ENCODE peak calls at places on chromosome 17, in nine cellular contexts. U, D, Q, V, H, P, L, I and M are unnamed samples.

GRCh38 chr17:31726980-31727427 is 132.0 kb downstream of the COPRS start:
- DNase-seq in U (no peak), D (no peak), Q (no peak), V (no peak), H (no peak), P (no peak), L (no peak), I (peak), M (no peak)

GRCh38 chr17:17666111-17666714 is 15.0 kb upstream of the RAI1 start:
- DNase-seq in U (no peak), D (no peak), Q (no peak), V (peak), H (no peak), P (no peak), L (no peak), I (peak), M (no peak)

GRCh38 chr17:37742114-37742761 is 2.6 kb downstream of the HNF1B start:
- DNase-seq in U (peak), D (peak), Q (no peak), V (peak), H (peak), P (no peak), L (peak), I (no peak), M (peak)

GRCh38 chr17:73513426-73513825 is 130.8 kb downstream of the SDK2 start:
- DNase-seq in U (no peak), D (no peak), Q (no peak), V (no peak), H (no peak), P (no peak), L (no peak), I (no peak), M (no peak)

GRCh38 chr17:27576429-27577123 is 54.4 kb upstream of the LGALS9 start:
- DNase-seq in U (no peak), D (no peak), Q (no peak), V (no peak), H (no peak), P (no peak), L (no peak), I (no peak), M (no peak)

GRCh38 chr17:58279736-58280479 is 827 bp downstream of the MPO start:
- DNase-seq in U (no peak), D (peak), Q (no peak), V (no peak), H (peak), P (no peak), L (no peak), I (no peak), M (no peak)

GRCh38 chr17:57324060-57324459 is 67.7 kb downstream of the MSI2 start:
- DNase-seq in U (no peak), D (no peak), Q (no peak), V (no peak), H (no peak), P (no peak), L (no peak), I (no peak), M (no peak)

GRCh38 chr17:20063665-20064648 is 54.8 kb downstream of the SPECC1 start:
- DNase-seq in U (peak), D (peak), Q (peak), V (no peak), H (no peak), P (peak), L (no peak), I (peak), M (no peak)

GRCh38 chr17:56679148-56679766 is 85.8 kb downstream of the NOG start:
- DNase-seq in U (peak), D (peak), Q (no peak), V (no peak), H (peak), P (no peak), L (no peak), I (peak), M (no peak)

GRCh38 chr17:9522074-9522473 is 53.5 kb downstream of the STX8 start:
- DNase-seq in U (peak), D (peak), Q (peak), V (peak), H (peak), P (no peak), L (no peak), I (peak), M (no peak)

GRCh38 chr17:65552214-65552613 is 9.2 kb downstream of the AXIN2 start:
- DNase-seq in U (no peak), D (no peak), Q (no peak), V (no peak), H (no peak), P (no peak), L (no peak), I (no peak), M (no peak)

GRCh38 chr17:31339906-31340661 is 18.7 kb upstream of the EVI2A start:
- DNase-seq in U (no peak), D (no peak), Q (no peak), V (no peak), H (no peak), P (no peak), L (no peak), I (peak), M (no peak)

GRCh38 chr17:32551186-32551955 is 64.6 kb downstream of the CDK5R1 start:
- DNase-seq in U (no peak), D (peak), Q (peak), V (peak), H (no peak), P (no peak), L (no peak), I (peak), M (no peak)

GRCh38 chr17:6677158-6677831 is 25.7 kb downstream of the C17orf100 start:
- DNase-seq in U (no peak), D (peak), Q (no peak), V (no peak), H (no peak), P (no peak), L (no peak), I (no peak), M (no peak)

GRCh38 chr17:50397111-50397918 is at the start of gene LRRC59:
- DNase-seq in U (peak), D (peak), Q (peak), V (peak), H (peak), P (peak), L (peak), I (peak), M (peak)

GRCh38 chr17:2709173-2709661 is 2.3 kb downstream of the CLUH start:
- DNase-seq in U (no peak), D (peak), Q (no peak), V (peak), H (no peak), P (no peak), L (no peak), I (peak), M (peak)

GRCh38 chr17:82912571-82913089 is 72.8 kb upstream of the ZNF750 start:
- DNase-seq in U (no peak), D (no peak), Q (no peak), V (no peak), H (no peak), P (peak), L (no peak), I (no peak), M (no peak)

GRCh38 chr17:63881935-63882601 is at the start of gene GH2:
- DNase-seq in U (peak), D (peak), Q (no peak), V (peak), H (peak), P (no peak), L (peak), I (peak), M (peak)

GRCh38 chr17:61117983-61118382 is 281.7 kb upstream of the TBX2 start:
- DNase-seq in U (no peak), D (no peak), Q (no peak), V (no peak), H (no peak), P (no peak), L (no peak), I (no peak), M (no peak)

GRCh38 chr17:14522795-14523387 is 222.0 kb downstream of the HS3ST3B1 start:
- DNase-seq in U (no peak), D (no peak), Q (no peak), V (no peak), H (no peak), P (no peak), L (no peak), I (no peak), M (no peak)

GRCh38 chr17:1985093-1985492 is 40.0 kb downstream of the RTN4RL1 start:
- DNase-seq in U (no peak), D (no peak), Q (no peak), V (no peak), H (no peak), P (no peak), L (no peak), I (no peak), M (no peak)

GRCh38 chr17:50185724-50186545 is 15.5 kb downstream of the COL1A1 start:
- DNase-seq in U (no peak), D (no peak), Q (no peak), V (no peak), H (no peak), P (no peak), L (no peak), I (no peak), M (no peak)

GRCh38 chr17:1961187-1961586 is 63.9 kb downstream of the RTN4RL1 start:
- DNase-seq in U (no peak), D (no peak), Q (no peak), V (no peak), H (no peak), P (no peak), L (no peak), I (no peak), M (no peak)

GRCh38 chr17:31595076-31595475 is 203.6 kb downstream of the RAB11FIP4 start:
- DNase-seq in U (no peak), D (no peak), Q (no peak), V (no peak), H (no peak), P (no peak), L (no peak), I (no peak), M (no peak)

GRCh38 chr17:9228408-9229159 is 207.3 kb downstream of the NTN1 start:
- DNase-seq in U (no peak), D (no peak), Q (no peak), V (no peak), H (no peak), P (no peak), L (no peak), I (peak), M (no peak)

GRCh38 chr17:51154176-51154575 is 817 bp downstream of the NME1 start:
- DNase-seq in U (no peak), D (no peak), Q (no peak), V (no peak), H (peak), P (no peak), L (no peak), I (no peak), M (no peak)

GRCh38 chr17:73841431-73842060 is 197.3 kb upstream of the SDK2 start:
- DNase-seq in U (peak), D (no peak), Q (no peak), V (peak), H (peak), P (no peak), L (no peak), I (peak), M (no peak)

GRCh38 chr17:44333371-44333770 is 8.7 kb upstream of the SLC25A39 start:
- DNase-seq in U (no peak), D (no peak), Q (no peak), V (no peak), H (no peak), P (no peak), L (no peak), I (peak), M (no peak)

GRCh38 chr17:44327715-44328449 is 3.3 kb upstream of the SLC25A39 start:
- DNase-seq in U (no peak), D (no peak), Q (no peak), V (no peak), H (no peak), P (no peak), L (no peak), I (no peak), M (no peak)

GRCh38 chr17:44334315-44335181 is 9.9 kb upstream of the SLC25A39 start:
- DNase-seq in U (no peak), D (no peak), Q (no peak), V (no peak), H (no peak), P (no peak), L (no peak), I (no peak), M (no peak)

GRCh38 chr17:44326867-44327444 is 2.3 kb upstream of the SLC25A39 start:
- DNase-seq in U (peak), D (peak), Q (peak), V (peak), H (peak), P (peak), L (peak), I (peak), M (peak)

GRCh38 chr17:44331249-44331760 is 6.7 kb upstream of the SLC25A39 start:
- DNase-seq in U (peak), D (peak), Q (no peak), V (peak), H (peak), P (no peak), L (peak), I (peak), M (no peak)
- TF ChIP-seq CTCF in U (peak), D (peak), Q (peak), V (peak), H (peak), P (peak), L (peak), I (peak), M (peak)

DNA sequence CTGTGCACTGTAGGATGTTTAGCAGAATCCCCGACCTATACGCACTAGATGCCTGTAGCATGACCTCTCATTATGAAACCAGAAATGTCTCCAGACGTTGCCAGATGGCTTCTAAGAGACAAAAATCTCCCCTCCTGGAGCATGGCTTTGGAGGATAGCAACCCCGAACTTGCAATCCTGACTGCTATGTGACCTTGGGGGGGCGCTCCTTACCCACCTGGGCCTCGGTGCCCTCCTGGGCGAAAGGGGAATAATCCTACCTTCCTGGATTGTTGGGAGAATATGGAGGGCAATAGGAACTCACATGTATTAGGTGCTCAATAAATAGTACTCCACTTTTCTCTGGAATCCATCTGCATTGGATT is 8.1 kb downstream of the MRM1 start:
- DNase-seq in U (no peak), D (no peak), Q (no peak), V (no peak), H (no peak), P (no peak), L (no peak), I (no peak), M (no peak)
- TF ChIP-seq CTCF in U (no peak), D (no peak), Q (no peak), V (no peak), H (no peak), P (no peak), L (no peak), I (no peak), M (no peak)

GRCh38 chr17:5523249-5523648 is 36.9 kb downstream of the MIS12 start:
- DNase-seq in U (no peak), D (no peak), Q (no peak), V (no peak), H (no peak), P (no peak), L (no peak), I (no peak), M (no peak)

GRCh38 chr17:5527647-5528250 is 41.4 kb downstream of the MIS12 start:
- DNase-seq in U (no peak), D (no peak), Q (no peak), V (no peak), H (no peak), P (no peak), L (no peak), I (no peak), M (no peak)

GRCh38 chr17:5526821-5527598 is 40.6 kb downstream of the MIS12 start:
- DNase-seq in U (peak), D (peak), Q (peak), V (peak), H (peak), P (peak), L (no peak), I (peak), M (no peak)

GRCh38 chr17:5522476-5522875 is 36.1 kb downstream of the MIS12 start:
- DNase-seq in U (no peak), D (no peak), Q (no peak), V (no peak), H (no peak), P (no peak), L (no peak), I (no peak), M (no peak)
- TF ChIP-seq CTCF in U (no peak), D (no peak), Q (no peak), V (no peak), H (no peak), P (no peak), L (no peak), I (no peak), M (no peak)

DNA sequence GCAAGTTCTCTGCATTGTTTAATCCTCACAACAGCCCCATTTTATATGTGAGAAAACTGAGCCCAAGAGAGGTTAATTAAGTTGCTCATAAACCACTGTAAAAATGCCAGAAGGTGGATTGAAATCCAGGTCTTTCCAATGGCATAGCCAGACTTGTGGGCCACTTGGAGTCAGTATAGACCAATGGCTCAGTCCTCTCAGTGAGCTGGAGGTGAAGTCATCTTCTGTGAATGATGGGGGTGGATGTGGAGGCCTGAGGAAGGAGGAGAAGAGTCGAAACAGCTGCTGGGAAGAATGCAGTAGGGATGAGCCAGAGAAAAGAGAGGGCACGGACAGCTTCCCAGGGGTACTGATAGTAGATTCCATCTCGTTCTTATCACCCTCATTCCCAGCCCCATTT is 213.4 kb downstream of the SOX9 start:
- DNase-seq in U (no peak), D (no peak), Q (no peak), V (no peak), H (no peak), P (no peak), L (no peak), I (no peak), M (no peak)
- TF ChIP-seq CTCF in U (no peak), D (no peak), Q (no peak), V (no peak), H (peak), P (no peak), L (no peak), I (no peak), M (no peak)

DNA sequence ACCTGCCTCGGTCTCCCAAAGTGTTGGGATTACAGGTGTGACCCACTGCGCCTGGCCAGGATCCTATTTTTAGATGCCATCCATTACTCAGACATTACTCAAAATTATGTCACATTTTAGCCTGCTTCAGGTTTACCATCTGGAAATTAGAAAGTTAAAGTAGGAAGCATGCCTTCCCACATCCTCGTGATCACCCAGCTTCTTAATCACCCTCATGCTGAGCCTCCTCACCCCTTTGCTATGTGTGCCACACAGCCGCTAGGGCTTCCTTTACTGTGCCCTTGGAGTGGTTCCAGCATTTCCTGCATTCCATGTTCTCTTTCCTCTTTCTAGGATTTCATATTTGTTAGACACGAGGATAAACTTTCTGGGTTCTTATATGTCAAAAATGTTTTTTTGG is 9.3 kb downstream of the ADORA2B start:
- DNase-seq in U (peak), D (no peak), Q (peak), V (peak), H (no peak), P (no peak), L (no peak), I (peak), M (no peak)
- TF ChIP-seq CTCF in U (no peak), D (no peak), Q (no peak), V (no peak), H (peak), P (no peak), L (no peak), I (no peak), M (no peak)

GRCh38 chr17:79204261-79204660 is 129.6 kb downstream of the ENGASE start:
- DNase-seq in U (no peak), D (no peak), Q (no peak), V (no peak), H (no peak), P (no peak), L (no peak), I (no peak), M (no peak)

GRCh38 chr17:79201536-79202227 is 127.1 kb downstream of the ENGASE start:
- DNase-seq in U (peak), D (no peak), Q (no peak), V (no peak), H (no peak), P (no peak), L (no peak), I (peak), M (no peak)

GRCh38 chr17:79203657-79204056 is 129.0 kb downstream of the ENGASE start:
- DNase-seq in U (no peak), D (no peak), Q (no peak), V (no peak), H (no peak), P (no peak), L (no peak), I (no peak), M (no peak)

GRCh38 chr17:79202476-79202875 is 127.9 kb downstream of the ENGASE start:
- DNase-seq in U (no peak), D (no peak), Q (no peak), V (no peak), H (peak), P (no peak), L (no peak), I (no peak), M (no peak)

DNA sequence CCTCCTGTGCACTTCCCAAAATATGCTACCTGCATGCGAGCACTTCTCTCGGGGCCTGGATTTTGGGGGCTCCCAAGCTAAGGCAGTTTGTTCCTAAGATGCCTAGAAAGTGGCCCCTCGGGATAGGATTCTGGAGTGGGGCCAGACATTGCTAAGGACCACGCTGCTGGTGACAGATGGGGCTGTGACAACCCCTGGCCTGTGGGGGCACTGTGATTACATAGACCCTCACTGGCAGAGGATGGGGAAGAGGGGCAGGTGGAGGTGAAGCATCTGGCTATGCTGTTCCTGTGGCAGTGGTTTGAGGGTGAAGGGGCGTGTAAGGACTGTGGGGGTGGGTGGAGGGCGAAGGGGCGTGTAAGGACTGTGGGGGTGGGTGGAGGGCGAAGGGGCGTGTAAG is 128.4 kb downstream of the ENGASE start:
- DNase-seq in U (no peak), D (no peak), Q (no peak), V (no peak), H (peak), P (no peak), L (no peak), I (no peak), M (no peak)
- TF ChIP-seq CTCF in U (no peak), D (no peak), Q (no peak), V (no peak), H (no peak), P (no peak), L (no peak), I (no peak), M (no peak)

DNA sequence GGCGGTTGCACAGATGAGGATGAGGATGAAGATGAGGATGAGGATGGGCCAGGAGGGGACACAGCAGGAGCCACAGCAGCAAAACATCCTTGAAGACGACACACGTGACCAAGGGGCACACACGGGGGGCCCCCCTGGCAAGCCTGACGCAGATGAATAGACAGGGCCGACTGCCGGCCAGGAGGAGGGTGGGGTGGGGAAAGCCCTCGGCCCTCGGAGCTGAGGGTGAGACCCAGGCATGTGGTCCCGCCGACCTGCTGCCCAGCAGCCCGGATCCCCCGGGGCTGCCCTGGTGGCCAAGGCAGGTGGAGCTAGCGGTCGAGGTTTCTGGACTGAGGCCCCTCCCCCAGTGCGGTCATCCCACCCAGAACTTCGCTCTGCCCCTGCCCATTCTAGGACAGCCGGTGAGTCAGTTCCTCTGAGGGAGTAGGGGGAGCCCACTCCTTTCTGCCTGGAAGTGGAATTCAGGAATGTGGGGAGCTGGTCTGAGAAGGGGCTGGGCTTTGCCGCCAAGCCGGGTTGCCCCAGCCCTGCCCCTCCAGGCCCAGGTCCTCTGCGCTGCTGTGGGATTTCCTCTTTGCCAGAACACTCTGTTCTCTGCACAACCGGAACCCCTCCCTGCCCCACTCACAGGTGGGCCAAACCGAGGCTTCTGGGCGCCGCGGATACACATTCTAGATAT is 9.9 kb downstream of the CYGB start:
- DNase-seq in U (no peak), D (peak), Q (peak), V (peak), H (peak), P (peak), L (no peak), I (peak), M (peak)
- TF ChIP-seq CTCF in U (no peak), D (no peak), Q (peak), V (no peak), H (no peak), P (peak), L (no peak), I (no peak), M (no peak)